ENCODE peak calls at places on chromosomes 4 and X, in seven cellular contexts. V is suprapubic skin; J is PC-9; Z is PC-3; U is naive thymus-derived CD4-positive, alpha-beta T cell; K is GM12865; N is heart right ventricle. W is an unnamed sample.
A peak's percentile ranks its signal among the peaks of the same experiment; 100 is the strongest.

GRCh38 chrX:15321447-15321846 is 6.0 kb upstream of the ASB11 start:
- DNase-seq in J (no peak), K (no peak), V (no peak), Z (no peak), N (no peak), U (no peak), W (no peak)

GRCh38 chr4:141543176-141543575 is 93.2 kb upstream of the IL15 start:
- DNase-seq in K (no peak), J (no peak), N (no peak), U (no peak), Z (peak; percentile 75), V (no peak), W (no peak)

GRCh38 chrX:71917621-71918341 is 7.1 kb downstream of the NHSL2 start:
- DNase-seq in U (no peak), J (no peak), V (no peak), K (no peak), Z (peak; percentile 52), N (no peak), W (no peak)

GRCh38 chr4:3481113-3481531 is 18.0 kb downstream of the DOK7 start:
- DNase-seq in N (no peak), K (no peak), U (no peak), J (no peak), Z (no peak), V (no peak), W (no peak)

GRCh38 chr4:40525811-40526598 is 103.7 kb downstream of the RBM47 start:
- DNase-seq in K (no peak), U (no peak), V (no peak), N (peak; percentile 48), Z (peak; percentile 72), J (peak; percentile 81), W (no peak)

GRCh38 chr4:130043796-130044195 is 947.8 kb downstream of the C4orf33 start:
- DNase-seq in K (no peak), U (no peak), N (no peak), Z (no peak), J (no peak), V (no peak), W (no peak)

GRCh38 chr4:23991444-23991843 is 101.6 kb upstream of the PPARGC1A start:
- DNase-seq in N (no peak), U (no peak), V (no peak), Z (no peak), K (peak; percentile 12), J (no peak), W (no peak)

GRCh38 chrX:137926090-137926489 is 360.2 kb downstream of the ZIC3 start:
- DNase-seq in V (no peak), K (peak; percentile 1), Z (peak; percentile 46), N (no peak), U (no peak), J (no peak), W (no peak)

GRCh38 chr4:89491731-89492235 is 184.2 kb upstream of the GPRIN3 start:
- DNase-seq in V (no peak), U (no peak), N (no peak), K (no peak), J (no peak), Z (no peak), W (no peak)

GRCh38 chr4:168710353-168710946 is 213.6 kb downstream of the PALLD start:
- DNase-seq in Z (peak; percentile 48), N (peak; percentile 36), J (no peak), K (peak; percentile 21), U (no peak), V (no peak), W (peak; percentile 68)

GRCh38 chrX:68894513-68895338 is 65.9 kb downstream of the EFNB1 start:
- DNase-seq in Z (peak; percentile 4), J (no peak), N (peak; percentile 77), K (no peak), U (no peak), V (no peak), W (no peak)
- H3K4me3 ChIP-seq in Z (no peak overlapping the region), J (no peak overlapping the region), N (peak overlapping the region; percentile 19), K (no peak overlapping the region), U (no peak overlapping the region), V (peak overlapping the region; percentile 24), W (no peak overlapping the region)

DNA sequence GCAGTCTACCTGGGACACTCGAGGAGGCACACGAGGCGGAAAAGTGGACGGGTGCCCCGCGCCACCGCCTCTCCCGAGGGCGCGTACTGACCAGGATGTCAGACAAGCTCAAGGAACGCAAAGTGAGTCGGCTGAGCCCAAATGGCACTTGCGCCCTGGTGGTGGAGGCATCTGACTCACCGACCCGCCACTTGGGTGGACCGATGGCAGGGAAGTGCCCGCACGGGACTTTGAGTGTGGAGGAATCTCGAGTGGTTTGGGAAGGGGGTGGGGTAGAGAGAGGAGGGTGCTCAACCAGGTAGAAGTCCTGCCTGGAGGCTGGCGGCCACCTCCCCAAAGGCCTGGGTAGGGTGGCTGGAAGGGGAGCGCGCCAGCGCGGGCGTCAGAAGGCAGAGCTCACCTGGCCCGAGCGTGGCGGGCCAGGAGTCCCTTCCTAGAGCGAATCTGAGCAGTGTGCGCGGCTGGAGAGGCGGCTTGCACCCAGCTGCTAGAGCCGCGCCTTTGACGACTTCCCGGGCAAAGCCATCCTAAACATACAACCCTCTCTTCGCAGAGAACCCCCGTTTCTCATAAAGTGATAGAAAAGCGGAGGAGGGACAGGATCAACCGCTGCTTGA is 652 bp downstream of the HELT start:
- DNase-seq in K (no peak), J (no peak), Z (no peak), V (no peak), N (no peak), U (no peak), W (no peak)
- H3K4me3 ChIP-seq in K (no peak overlapping the region), J (no peak overlapping the region), Z (no peak overlapping the region), V (peak overlapping the region; percentile 42), N (peak overlapping the region; percentile 25), U (no peak overlapping the region), W (no peak overlapping the region)

GRCh38 chr4:110475881-110476818 is at the start of gene ENPEP:
- DNase-seq in V (no peak), J (no peak), K (no peak), N (peak; percentile 60), U (no peak), Z (no peak), W (peak; percentile 84)
- H3K4me3 ChIP-seq in V (peak within 1 kb of the TSS; percentile 43), J (no peak within 1 kb of the TSS), K (no peak within 1 kb of the TSS), N (peak within 1 kb of the TSS; percentile 52), U (no peak within 1 kb of the TSS), Z (no peak within 1 kb of the TSS), W (no peak within 1 kb of the TSS)

GRCh38 chr4:154308207-154308606 is 183.4 kb downstream of the DCHS2 start:
- DNase-seq in K (no peak), V (no peak), Z (no peak), N (no peak), U (no peak), J (no peak), W (no peak)

GRCh38 chr4:154312246-154312645 is 179.4 kb downstream of the DCHS2 start:
- DNase-seq in V (no peak), U (no peak), N (no peak), Z (no peak), J (no peak), K (no peak), W (no peak)

GRCh38 chr4:154314248-154314647 is 177.4 kb downstream of the DCHS2 start:
- DNase-seq in U (no peak), J (no peak), Z (peak; percentile 53), K (peak; percentile 5), N (no peak), V (no peak), W (no peak)

GRCh38 chr4:154313004-154313587 is 178.5 kb downstream of the DCHS2 start:
- DNase-seq in K (no peak), V (no peak), Z (no peak), J (no peak), U (no peak), N (no peak), W (no peak)

GRCh38 chr4:154310578-154310977 is 181.0 kb downstream of the DCHS2 start:
- DNase-seq in K (no peak), V (no peak), Z (no peak), N (no peak), U (no peak), J (no peak), W (no peak)
- H3K4me3 ChIP-seq in K (no peak overlapping the region), V (no peak overlapping the region), Z (no peak overlapping the region), N (no peak overlapping the region), U (no peak overlapping the region), J (no peak overlapping the region), W (no peak overlapping the region)

GRCh38 chr4:36241771-36242170 is 2.5 kb downstream of the ARAP2 start:
- DNase-seq in U (no peak), V (no peak), K (peak; percentile 75), J (no peak), N (no peak), Z (no peak), W (no peak)
- H3K4me3 ChIP-seq in U (peak overlapping the region; percentile 67), V (peak overlapping the region; percentile 87), K (peak overlapping the region; percentile 84), J (peak overlapping the region; percentile 75), N (peak overlapping the region; percentile 63), Z (peak overlapping the region; percentile 80), W (peak overlapping the region; percentile 10)

GRCh38 chrX:152958047-152958446 is 35.9 kb downstream of the PNMA5 start:
- DNase-seq in N (no peak), V (no peak), K (peak; percentile 45), U (no peak), J (no peak), Z (peak; percentile 23), W (peak; percentile 9)
- H3K4me3 ChIP-seq in N (no peak overlapping the region), V (peak overlapping the region; percentile 29), K (peak overlapping the region; percentile 70), U (peak overlapping the region; percentile 52), J (no peak overlapping the region), Z (no peak overlapping the region), W (peak overlapping the region; percentile 20)

GRCh38 chr4:176339936-176340761 is 20.4 kb downstream of the SPCS3 start:
- DNase-seq in Z (no peak), K (no peak), J (no peak), N (no peak), U (no peak), V (no peak), W (no peak)
- H3K4me3 ChIP-seq in Z (peak overlapping the region; percentile 49), K (no peak overlapping the region), J (no peak overlapping the region), N (no peak overlapping the region), U (no peak overlapping the region), V (no peak overlapping the region), W (no peak overlapping the region)

W was measured in Peyer's patch.